ENCODE peak calls at places on chromosomes 12 and 14, in five cellular contexts. One of them, this sample, is unnamed.

GRCh38 chr14:100658514-100658886 is 68.2 kb upstream of the DLK1 start:
- DNase-seq in Ammon's horn: no peak
- DNase-seq in stimulated activated naive CD4-positive, alpha-beta T cell: no peak
- DNase-seq in H9: peak
- DNase-seq in AG10803: no peak
- DNase-seq in this sample: no peak

GRCh38 chr12:70448371-70448770 is 82.3 kb downstream of the KCNMB4 start:
- DNase-seq in AG10803: peak
- DNase-seq in stimulated activated naive CD4-positive, alpha-beta T cell: no peak
- DNase-seq in H9: no peak
- DNase-seq in Ammon's horn: no peak
- DNase-seq in this sample: no peak

GRCh38 chr12:203462-204260 is 10.3 kb downstream of the SLC6A12 start:
- DNase-seq in H9: peak
- DNase-seq in AG10803: no peak
- DNase-seq in stimulated activated naive CD4-positive, alpha-beta T cell: no peak
- DNase-seq in Ammon's horn: peak
- DNase-seq in this sample: no peak

GRCh38 chr12:15963271-15963670 is 52.1 kb downstream of the DERA start:
- DNase-seq in H9: no peak
- DNase-seq in stimulated activated naive CD4-positive, alpha-beta T cell: no peak
- DNase-seq in Ammon's horn: no peak
- DNase-seq in AG10803: no peak
- DNase-seq in this sample: no peak

GRCh38 chr12:114406326-114407033 is 536 bp upstream of the TBX5 start:
- DNase-seq in H9: no peak
- DNase-seq in AG10803: peak
- DNase-seq in Ammon's horn: no peak
- DNase-seq in stimulated activated naive CD4-positive, alpha-beta T cell: no peak
- DNase-seq in this sample: no peak

GRCh38 chr14:103427485-103428443 is 42.5 kb downstream of the MARK3 start:
- DNase-seq in AG10803: peak
- DNase-seq in Ammon's horn: no peak
- DNase-seq in H9: peak
- DNase-seq in stimulated activated naive CD4-positive, alpha-beta T cell: no peak
- DNase-seq in this sample: no peak

GRCh38 chr12:124359671-124360581 is 65.0 kb downstream of the RFLNA start:
- DNase-seq in AG10803: peak
- DNase-seq in stimulated activated naive CD4-positive, alpha-beta T cell: no peak
- DNase-seq in Ammon's horn: peak
- DNase-seq in H9: no peak
- DNase-seq in this sample: no peak

GRCh38 chr12:94721173-94721572 is 70.8 kb upstream of the TMCC3 start:
- DNase-seq in H9: no peak
- DNase-seq in stimulated activated naive CD4-positive, alpha-beta T cell: no peak
- DNase-seq in AG10803: no peak
- DNase-seq in Ammon's horn: no peak
- DNase-seq in this sample: no peak

GRCh38 chr12:85057370-85057963 is 21.3 kb downstream of the LRRIQ1 start:
- DNase-seq in Ammon's horn: peak
- DNase-seq in stimulated activated naive CD4-positive, alpha-beta T cell: no peak
- DNase-seq in H9: peak
- DNase-seq in AG10803: peak
- DNase-seq in this sample: no peak

GRCh38 chr12:12091977-12092663 is 21.4 kb downstream of the BCL2L14 start:
- DNase-seq in Ammon's horn: peak
- DNase-seq in H9: peak
- DNase-seq in stimulated activated naive CD4-positive, alpha-beta T cell: no peak
- DNase-seq in AG10803: no peak
- DNase-seq in this sample: no peak

GRCh38 chr14:34340226-34340625 is 121.8 kb downstream of the SPTSSA start:
- DNase-seq in stimulated activated naive CD4-positive, alpha-beta T cell: no peak
- DNase-seq in Ammon's horn: no peak
- DNase-seq in H9: no peak
- DNase-seq in AG10803: peak
- DNase-seq in this sample: no peak

GRCh38 chr12:124751654-124752355 is 111.9 kb downstream of the SCARB1 start:
- DNase-seq in Ammon's horn: no peak
- DNase-seq in stimulated activated naive CD4-positive, alpha-beta T cell: no peak
- DNase-seq in AG10803: no peak
- DNase-seq in H9: no peak
- DNase-seq in this sample: no peak

GRCh38 chr12:96103067-96103650 is 67.8 kb upstream of the LTA4H start:
- DNase-seq in AG10803: no peak
- DNase-seq in stimulated activated naive CD4-positive, alpha-beta T cell: no peak
- DNase-seq in H9: no peak
- DNase-seq in Ammon's horn: no peak
- DNase-seq in this sample: no peak

GRCh38 chr12:53973093-53974042 is at the start of gene HOXC11:
- DNase-seq in stimulated activated naive CD4-positive, alpha-beta T cell: no peak
- DNase-seq in AG10803: peak
- DNase-seq in H9: peak
- DNase-seq in Ammon's horn: no peak
- DNase-seq in this sample: no peak

GRCh38 chr12:125544979-125545378 is 479.7 kb downstream of the AACS start:
- DNase-seq in Ammon's horn: no peak
- DNase-seq in AG10803: no peak
- DNase-seq in H9: no peak
- DNase-seq in stimulated activated naive CD4-positive, alpha-beta T cell: no peak
- DNase-seq in this sample: no peak

GRCh38 chr12:95723693-95724384 is 66.7 kb downstream of the NTN4 start:
- DNase-seq in H9: no peak
- DNase-seq in stimulated activated naive CD4-positive, alpha-beta T cell: no peak
- DNase-seq in AG10803: peak
- DNase-seq in Ammon's horn: no peak
- DNase-seq in this sample: no peak

GRCh38 chr12:132278421-132279183 is 50.8 kb downstream of the GALNT9 start:
- DNase-seq in Ammon's horn: no peak
- DNase-seq in stimulated activated naive CD4-positive, alpha-beta T cell: no peak
- DNase-seq in H9: no peak
- DNase-seq in AG10803: no peak
- DNase-seq in this sample: no peak

GRCh38 chr12:53005215-53005985 is 856 bp upstream of the EIF4B start:
- DNase-seq in AG10803: no peak
- DNase-seq in Ammon's horn: no peak
- DNase-seq in H9: no peak
- DNase-seq in stimulated activated naive CD4-positive, alpha-beta T cell: no peak
- DNase-seq in this sample: no peak

GRCh38 chr12:50806176-50806575 is 36.5 kb upstream of the TMPRSS12 start:
- DNase-seq in AG10803: peak
- DNase-seq in stimulated activated naive CD4-positive, alpha-beta T cell: no peak
- DNase-seq in H9: no peak
- DNase-seq in Ammon's horn: peak
- DNase-seq in this sample: no peak

GRCh38 chr14:74148705-74149104 is 63.9 kb downstream of the LIN52 start:
- DNase-seq in Ammon's horn: no peak
- DNase-seq in H9: no peak
- DNase-seq in stimulated activated naive CD4-positive, alpha-beta T cell: no peak
- DNase-seq in AG10803: no peak
- DNase-seq in this sample: no peak

GRCh38 chr14:103329421-103330347 is 4.4 kb upstream of the EIF5 start:
- DNase-seq in AG10803: peak
- DNase-seq in H9: no peak
- DNase-seq in Ammon's horn: peak
- DNase-seq in stimulated activated naive CD4-positive, alpha-beta T cell: no peak
- DNase-seq in this sample: no peak

GRCh38 chr12:21065845-21066244 is 65.1 kb upstream of the SLCO1B1 start:
- DNase-seq in Ammon's horn: no peak
- DNase-seq in AG10803: no peak
- DNase-seq in H9: no peak
- DNase-seq in stimulated activated naive CD4-positive, alpha-beta T cell: no peak
- DNase-seq in this sample: no peak

GRCh38 chr12:78703820-78704525 is 160.6 kb upstream of the SYT1 start:
- DNase-seq in Ammon's horn: no peak
- DNase-seq in AG10803: peak
- DNase-seq in H9: no peak
- DNase-seq in stimulated activated naive CD4-positive, alpha-beta T cell: no peak
- DNase-seq in this sample: no peak

GRCh38 chr14:72645706-72646105 is 248.2 kb downstream of the DPF3 start:
- DNase-seq in H9: no peak
- DNase-seq in AG10803: no peak
- DNase-seq in Ammon's horn: no peak
- DNase-seq in stimulated activated naive CD4-positive, alpha-beta T cell: no peak
- DNase-seq in this sample: no peak

GRCh38 chr14:49550284-49551184 is 35.6 kb downstream of the RPS29 start:
- DNase-seq in Ammon's horn: no peak
- DNase-seq in stimulated activated naive CD4-positive, alpha-beta T cell: no peak
- DNase-seq in AG10803: no peak
- DNase-seq in H9: no peak
- DNase-seq in this sample: no peak